ENCODE peak calls at places on chromosomes 4 and X, in nine cellular contexts. P, L, O, T, N, B, X, M and Z are unnamed samples.

GRCh38 chrX:47573334-47574095 is 8.7 kb upstream of the TIMP1 start:
- DNase-seq in P (no peak), O (no peak), T (no peak), B (no peak), M (no peak), L (peak; percentile 81), X (peak; percentile 87), N (no peak), Z (no peak)

GRCh38 chr4:134200811-134201215 is 776 bp downstream of the PABPC4L start:
- DNase-seq in L (no peak), O (no peak), M (no peak), N (no peak), P (no peak), T (no peak), B (no peak), X (peak; percentile 28), Z (peak; percentile 32)

GRCh38 chr4:87853108-87853507 is 20.3 kb downstream of the MEPE start:
- DNase-seq in O (no peak), B (no peak), M (no peak), L (no peak), N (no peak), T (no peak), P (no peak), X (no peak), Z (no peak)

GRCh38 chr4:88341227-88342192 is 37.1 kb upstream of the HERC6 start:
- DNase-seq in L (no peak), O (no peak), P (no peak), B (no peak), T (no peak), N (no peak), M (no peak), X (no peak), Z (no peak)

GRCh38 chr4:86521373-86521969 is 72.6 kb upstream of the PTPN13 start:
- DNase-seq in N (no peak), P (no peak), M (no peak), T (no peak), L (no peak), O (no peak), X (no peak), B (no peak), Z (no peak)

GRCh38 chrX:100413231-100413630 is 3.2 kb upstream of the PCDH19 start:
- DNase-seq in X (no peak), N (no peak), O (no peak), L (no peak), P (peak; percentile 60), M (peak; percentile 31), T (peak; percentile 4), B (peak; percentile 27), Z (no peak)

GRCh38 chrX:13219990-13220764 is 99.7 kb downstream of the ATXN3L start:
- DNase-seq in O (no peak), N (no peak), L (no peak), B (no peak), X (no peak), P (no peak), M (no peak), T (no peak), Z (no peak)

GRCh38 chr4:165743422-165743821 is 129.6 kb upstream of the TLL1 start:
- DNase-seq in X (no peak), P (no peak), L (no peak), O (no peak), N (no peak), M (no peak), T (no peak), B (no peak), Z (no peak)

GRCh38 chr4:140071806-140072205 is 82.2 kb downstream of the MAML3 start:
- DNase-seq in T (peak; percentile 34), O (peak; percentile 42), B (no peak), N (no peak), X (no peak), P (no peak), L (no peak), M (no peak), Z (no peak)

GRCh38 chr4:54433686-54434085 is 204.6 kb downstream of the PDGFRA start:
- DNase-seq in T (no peak), N (no peak), M (peak; percentile 15), X (peak; percentile 39), P (no peak), O (no peak), B (no peak), L (peak; percentile 36), Z (no peak)

GRCh38 chr4:181566490-181566889 is 676.7 kb upstream of the TENM3 start:
- DNase-seq in O (no peak), L (no peak), B (no peak), M (no peak), X (no peak), T (no peak), N (no peak), P (no peak), Z (no peak)

GRCh38 chr4:184306949-184307348 is 89.3 kb upstream of the ENPP6 start:
- DNase-seq in X (no peak), L (no peak), P (peak; percentile 65), M (no peak), B (no peak), T (no peak), O (no peak), N (no peak), Z (no peak)

GRCh38 chrX:29024813-29025342 is 437.6 kb downstream of the IL1RAPL1 start:
- DNase-seq in N (no peak), M (no peak), P (no peak), O (no peak), L (no peak), B (no peak), T (peak; percentile 18), X (no peak), Z (no peak)

GRCh38 chrX:15908891-15909290 is 54.3 kb upstream of the AP1S2 start:
- DNase-seq in M (no peak), B (no peak), O (no peak), X (no peak), L (no peak), T (no peak), N (no peak), P (no peak), Z (no peak)

DNA sequence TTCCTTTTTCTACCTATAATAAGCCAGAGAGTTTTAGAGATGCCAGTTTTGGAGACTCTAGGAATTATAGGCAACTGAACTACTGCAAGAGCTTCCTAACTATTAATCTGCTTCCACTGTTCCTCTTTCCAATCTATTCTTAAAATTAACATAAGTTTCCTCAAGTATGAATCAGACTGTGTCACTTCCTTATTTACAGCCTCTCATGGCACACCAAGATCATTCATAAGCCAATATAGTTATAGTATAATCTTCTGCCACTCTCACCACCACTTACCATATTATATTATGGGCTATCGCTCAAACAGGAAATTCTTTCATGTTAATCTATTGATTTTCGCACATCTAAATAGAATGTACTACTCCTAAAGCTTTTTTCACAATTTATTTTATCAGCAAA is 383.5 kb downstream of the STPG2 start:
- DNase-seq in L (no peak), N (no peak), O (no peak), X (no peak), B (no peak), T (no peak), M (no peak), P (no peak), Z (no peak)
- TF ChIP-seq CTCF in L (no peak), N (no peak), O (no peak), X (no peak), B (no peak), T (no peak), M (no peak), P (no peak), Z (no peak)

DNA sequence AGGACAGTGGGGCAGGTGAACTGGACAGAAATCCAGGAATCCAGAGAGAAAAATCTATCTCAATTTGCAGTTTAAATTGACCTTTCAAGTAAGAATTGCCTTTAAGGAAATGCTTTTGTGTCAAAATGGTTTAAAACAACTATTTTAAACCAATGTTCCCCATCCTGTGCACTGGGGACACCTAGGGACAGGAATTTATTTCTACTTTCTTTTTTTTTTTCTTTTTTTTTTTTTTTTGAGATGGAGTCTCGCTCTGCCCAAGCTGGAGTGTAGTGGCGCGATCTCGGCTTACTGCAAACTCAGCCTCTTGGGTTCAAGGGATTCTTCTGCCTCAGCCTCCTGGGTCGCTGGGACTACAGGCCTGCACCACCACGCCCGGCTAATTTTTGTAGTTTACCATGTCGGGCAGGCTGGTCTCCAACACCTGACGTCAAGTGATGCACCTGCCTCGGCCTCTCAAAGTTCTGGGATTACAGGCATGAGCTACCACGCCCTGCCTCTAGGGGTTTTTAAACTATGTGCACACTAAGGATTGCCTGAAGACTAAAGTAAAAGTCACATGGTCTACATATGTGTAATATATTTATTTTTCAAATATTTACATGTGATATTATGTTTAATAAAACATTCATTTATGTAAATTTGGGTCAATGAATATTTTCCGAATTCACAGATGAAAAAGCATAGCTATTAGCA is 1213.4 kb downstream of the STIM2 start:
- DNase-seq in L (peak; percentile 30), B (no peak), M (no peak), X (peak; percentile 52), N (no peak), T (no peak), P (no peak), O (no peak), Z (no peak)
- TF ChIP-seq CTCF in L (peak; percentile 20), B (no peak), M (no peak), X (peak; percentile 58), N (no peak), T (no peak), P (no peak), O (no peak), Z (no peak)

DNA sequence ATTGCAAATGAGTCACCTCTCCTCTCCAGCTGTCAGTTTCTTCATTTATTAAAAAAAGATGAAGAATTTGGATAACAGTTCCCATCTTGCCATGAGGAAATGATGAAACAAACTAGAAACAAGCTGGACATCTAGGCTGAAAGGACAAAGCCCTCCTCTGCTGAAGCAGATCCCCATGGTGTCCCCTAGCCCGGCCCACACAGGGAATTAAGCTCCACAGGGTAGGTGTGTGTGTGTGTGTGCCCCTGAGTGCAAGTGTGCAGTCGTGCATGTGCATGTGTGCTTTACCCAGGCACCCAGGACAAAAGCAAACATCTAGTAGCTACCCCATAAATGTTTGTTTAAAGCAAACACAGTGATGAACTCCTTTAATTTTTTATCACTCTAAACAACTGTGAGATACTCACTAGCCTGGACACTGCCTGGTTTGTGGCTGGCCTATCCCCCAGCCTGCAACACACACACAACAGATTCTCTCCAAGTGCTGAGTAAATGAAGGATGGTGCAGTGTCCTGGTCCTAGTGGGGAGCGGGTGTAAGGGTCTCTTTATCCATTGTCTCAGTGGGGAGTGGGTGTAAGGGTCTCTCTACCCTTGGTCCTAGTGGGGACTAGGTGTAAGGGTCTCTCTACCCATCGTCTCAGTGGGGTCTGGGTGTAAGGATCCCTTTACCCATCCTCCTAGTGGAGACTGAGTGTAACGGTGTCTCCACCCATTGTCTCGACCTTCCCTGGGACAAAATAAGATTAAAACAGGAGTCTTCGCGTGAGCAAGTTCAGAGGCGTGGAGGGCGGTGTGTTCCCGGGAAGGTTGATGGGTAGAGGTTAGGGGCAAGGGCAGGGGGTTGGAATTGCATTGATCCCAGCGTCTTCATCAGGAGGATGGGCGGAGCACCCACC is 688 bp upstream of the EVC start:
- DNase-seq in X (no peak), L (no peak), O (no peak), M (no peak), B (no peak), T (no peak), P (no peak), N (no peak), Z (no peak)
- TF ChIP-seq CTCF in X (peak; percentile 60), L (no peak), O (no peak), M (no peak), B (no peak), T (no peak), P (peak; percentile 21), N (no peak), Z (no peak)

DNA sequence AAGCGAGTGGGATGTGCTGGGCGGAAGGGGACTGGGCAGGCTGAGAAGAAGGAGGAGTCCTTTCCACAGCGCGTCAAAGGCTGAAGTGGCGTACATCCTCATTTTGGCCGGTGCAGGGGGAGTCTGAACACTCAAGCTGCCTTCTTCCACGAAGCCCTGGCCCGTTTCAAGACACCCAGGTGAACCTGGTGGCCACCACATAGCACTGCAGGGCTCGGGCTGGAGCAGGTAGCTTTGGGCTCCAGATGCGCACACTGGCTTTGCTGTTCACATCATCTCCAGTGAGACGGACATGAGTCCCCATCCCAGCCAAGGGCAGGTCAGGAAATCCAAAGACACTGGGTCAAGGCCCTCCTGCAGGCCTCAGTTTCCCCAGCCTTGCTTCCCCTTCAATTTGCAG is 30.3 kb downstream of the CCNQ start:
- DNase-seq in L (peak; percentile 24), B (no peak), T (no peak), N (no peak), X (peak; percentile 42), P (no peak), M (peak; percentile 25), O (no peak), Z (no peak)
- TF ChIP-seq CTCF in L (no peak), B (no peak), T (no peak), N (no peak), X (peak; percentile 32), P (no peak), M (no peak), O (no peak), Z (no peak)